ENCODE peak calls at places on chromosomes 5 and 9, in five cellular contexts. R, U, S, Q and Z are unnamed samples.

GRCh38 chr5:37971483-37972024 is 131.7 kb upstream of the GDNF start:
- DNase-seq in R (no peak), U (no peak), S (no peak), Q (no peak), Z (no peak)

GRCh38 chr9:136694163-136694864 is 7.1 kb upstream of the AGPAT2 start:
- DNase-seq in R (no peak), U (peak), S (no peak), Q (peak), Z (no peak)

GRCh38 chr5:139245637-139246335 is 47.6 kb upstream of the SIL1 start:
- DNase-seq in R (no peak), U (no peak), S (no peak), Q (no peak), Z (no peak)

GRCh38 chr5:177507596-177508216 is 1.9 kb downstream of the DOK3 start:
- DNase-seq in R (no peak), U (peak), S (no peak), Q (no peak), Z (no peak)

GRCh38 chr9:110050925-110051355 is 157.0 kb downstream of the C9orf152 start:
- DNase-seq in R (no peak), U (no peak), S (no peak), Q (no peak), Z (peak)

GRCh38 chr9:92467041-92467440 is 15.3 kb downstream of the ASPN start:
- DNase-seq in R (no peak), U (no peak), S (no peak), Q (no peak), Z (no peak)

GRCh38 chr5:96565843-96566242 is 96.3 kb upstream of the CAST start:
- DNase-seq in R (no peak), U (no peak), S (no peak), Q (no peak), Z (no peak)

GRCh38 chr9:28805197-28805596 is 1231.9 kb upstream of the C9orf72 start:
- DNase-seq in R (no peak), U (no peak), S (no peak), Q (no peak), Z (no peak)

GRCh38 chr5:22928821-22929482 is 75.8 kb upstream of the CDH12 start:
- DNase-seq in R (no peak), U (no peak), S (no peak), Q (no peak), Z (no peak)

GRCh38 chr5:15887072-15887471 is 292.5 kb downstream of the MARCHF11 start:
- DNase-seq in R (no peak), U (no peak), S (no peak), Q (no peak), Z (no peak)

GRCh38 chr5:67085616-67086015 is 111.0 kb downstream of the CD180 start:
- DNase-seq in R (peak), U (no peak), S (no peak), Q (no peak), Z (no peak)

GRCh38 chr9:137064027-137064879 is 6.1 kb downstream of the SAPCD2 start:
- DNase-seq in R (peak), U (peak), S (peak), Q (peak), Z (peak)

GRCh38 chr5:81909677-81910076 is 62.1 kb upstream of the ATG10 start:
- DNase-seq in R (no peak), U (no peak), S (no peak), Q (no peak), Z (no peak)

GRCh38 chr5:102958481-102959011 is 161.4 kb downstream of the GIN1 start:
- DNase-seq in R (no peak), U (no peak), S (no peak), Q (no peak), Z (no peak)

GRCh38 chr5:96875805-96876291 is 452 bp upstream of the ERAP2 start:
- DNase-seq in R (no peak), U (no peak), S (no peak), Q (no peak), Z (no peak)

GRCh38 chr5:99019812-99020697 is 91.2 kb upstream of the CHD1 start:
- DNase-seq in R (no peak), U (no peak), S (no peak), Q (no peak), Z (no peak)

GRCh38 chr9:136403538-136403914 is 3.6 kb upstream of the SNAPC4 start:
- DNase-seq in R (no peak), U (no peak), S (peak), Q (peak), Z (no peak)

GRCh38 chr5:139064613-139065012 is 133.6 kb downstream of the SIL1 start:
- DNase-seq in R (no peak), U (no peak), S (no peak), Q (no peak), Z (no peak)

GRCh38 chr5:98307811-98308210 is 465.7 kb upstream of the RGMB start:
- DNase-seq in R (no peak), U (no peak), S (no peak), Q (no peak), Z (no peak)

GRCh38 chr5:131957721-131958483 is 12.4 kb upstream of the MEIKIN start:
- DNase-seq in R (no peak), U (no peak), S (no peak), Q (no peak), Z (no peak)

GRCh38 chr9:96222132-96222531 is 79.8 kb downstream of the HSD17B3 start:
- DNase-seq in R (no peak), U (no peak), S (no peak), Q (no peak), Z (no peak)

GRCh38 chr5:43145071-43145470 is 24.4 kb downstream of the ZNF131 start:
- DNase-seq in R (no peak), U (no peak), S (no peak), Q (no peak), Z (no peak)

GRCh38 chr5:173963107-173963506 is 25.9 kb upstream of the C5orf47 start:
- DNase-seq in R (no peak), U (no peak), S (no peak), Q (no peak), Z (no peak)

GRCh38 chr5:96067902-96068614 is 106.4 kb upstream of the ELL2 start:
- DNase-seq in R (no peak), U (no peak), S (no peak), Q (no peak), Z (no peak)

GRCh38 chr5:766666-767431 is 17.7 kb downstream of the ZDHHC11B start:
- DNase-seq in R (no peak), U (peak), S (no peak), Q (no peak), Z (no peak)

GRCh38 chr5:10987881-10988504 is 227.0 kb upstream of the DAP start:
- DNase-seq in R (no peak), U (peak), S (peak), Q (peak), Z (peak)

GRCh38 chr5:10329421-10329807 is 21.7 kb upstream of the CMBL start:
- DNase-seq in R (no peak), U (no peak), S (no peak), Q (no peak), Z (no peak)

GRCh38 chr9:81822263-81822865 is 105.9 kb upstream of the SPATA31D4 start:
- DNase-seq in R (no peak), U (no peak), S (no peak), Q (no peak), Z (no peak)

GRCh38 chr5:109803854-109804253 is 114.1 kb downstream of the MAN2A1 start:
- DNase-seq in R (no peak), U (no peak), S (no peak), Q (no peak), Z (no peak)

GRCh38 chr5:112413611-112414010 is 5.5 kb downstream of the EPB41L4A start:
- DNase-seq in R (no peak), U (no peak), S (no peak), Q (no peak), Z (no peak)

GRCh38 chr9:112145886-112146285 is 29.2 kb downstream of the SUSD1 start:
- DNase-seq in R (no peak), U (no peak), S (no peak), Q (no peak), Z (no peak)

GRCh38 chr9:127931092-127931881 is 710 bp upstream of the PIP5KL1 start:
- DNase-seq in R (peak), U (no peak), S (no peak), Q (no peak), Z (no peak)